ENCODE peak calls at places on chromosomes 2 and 18, in ten cellular contexts. E, Y, V, M, D, Z, X, T, A and Q are unnamed samples.
A peak's percentile ranks its signal among the peaks of the same experiment; 100 is the strongest.

GRCh38 chr2:25558262-25558661 is 115.1 kb downstream of the DTNB start:
- DNase-seq in Y (no peak), A (no peak), X (peak; percentile 91), E (no peak), Z (no peak), D (no peak), V (no peak), M (no peak), T (no peak), Q (peak; percentile 7)

GRCh38 chr2:198304859-198305258 is 500.5 kb downstream of the PLCL1 start:
- DNase-seq in E (no peak), D (no peak), Z (no peak), X (no peak), V (no peak), Y (no peak), M (no peak), A (no peak), T (no peak), Q (no peak)

GRCh38 chr2:201999289-201999688 is 34.4 kb upstream of the FZD7 start:
- DNase-seq in Z (no peak), A (no peak), T (no peak), Y (no peak), E (no peak), X (no peak), V (no peak), D (no peak), M (no peak), Q (no peak)

GRCh38 chr2:236250909-236251579 is 13.2 kb downstream of the ASB18 start:
- DNase-seq in E (no peak), Z (no peak), V (no peak), T (no peak), D (no peak), A (no peak), Y (no peak), M (no peak), X (no peak), Q (no peak)

GRCh38 chr2:18401471-18401870 is 159.0 kb downstream of the RDH14 start:
- DNase-seq in T (no peak), Y (no peak), A (no peak), E (no peak), V (no peak), Z (no peak), X (no peak), M (no peak), D (no peak), Q (no peak)

GRCh38 chr2:229348135-229348534 is 77.0 kb upstream of the PID1 start:
- DNase-seq in Z (no peak), V (no peak), T (no peak), X (no peak), E (no peak), D (no peak), A (no peak), M (no peak), Y (no peak), Q (no peak)

GRCh38 chr2:1367584-1367983 is 45.7 kb upstream of the TPO start:
- DNase-seq in V (no peak), A (no peak), E (no peak), T (no peak), D (no peak), Z (no peak), X (no peak), Y (no peak), M (no peak), Q (no peak)

GRCh38 chr2:204950695-204951094 is 405.4 kb downstream of the PARD3B start:
- DNase-seq in A (no peak), M (no peak), D (no peak), E (no peak), V (no peak), Z (no peak), T (no peak), X (no peak), Y (no peak), Q (no peak)

GRCh38 chr18:77131100-77131651 is 1.4 kb downstream of the MBP start:
- DNase-seq in D (no peak), V (peak; percentile 64), X (peak; percentile 86), Z (no peak), M (no peak), T (peak; percentile 64), A (peak; percentile 56), Y (no peak), E (no peak), Q (peak; percentile 70)

GRCh38 chr18:77131652-77132368 is 773 bp downstream of the MBP start:
- DNase-seq in D (no peak), X (peak; percentile 81), E (no peak), T (peak; percentile 56), Z (no peak), Y (peak; percentile 65), V (peak; percentile 85), A (peak; percentile 79), M (no peak), Q (peak; percentile 73)

GRCh38 chr18:77133051-77133919 is 702 bp upstream of the MBP start:
- DNase-seq in Z (no peak), X (peak; percentile 87), Y (peak; percentile 75), T (peak; percentile 51), D (no peak), E (no peak), A (peak; percentile 70), M (no peak), V (peak; percentile 84), Q (no peak)

GRCh38 chr18:77133920-77134496 is 1.4 kb upstream of the MBP start:
- DNase-seq in A (no peak), Z (peak; percentile 75), X (peak; percentile 88), T (peak; percentile 84), M (no peak), E (no peak), Y (no peak), D (no peak), V (peak; percentile 83), Q (peak; percentile 67)

GRCh38 chr18:77132369-77133050 is at the start of gene MBP:
- DNase-seq in Z (peak; percentile 64), X (peak; percentile 71), M (no peak), Y (peak; percentile 93), A (peak; percentile 77), D (peak; percentile 11), T (peak; percentile 67), E (no peak), V (peak; percentile 82), Q (peak; percentile 67)
- TF ChIP-seq POLR2A in Z (peak; percentile 87), X (no peak), M (no peak), Y (no peak), A (peak; percentile 41), D (peak; percentile 65), T (peak; percentile 58), E (peak; percentile 66), V (no peak), Q (peak; percentile 49)

DNA sequence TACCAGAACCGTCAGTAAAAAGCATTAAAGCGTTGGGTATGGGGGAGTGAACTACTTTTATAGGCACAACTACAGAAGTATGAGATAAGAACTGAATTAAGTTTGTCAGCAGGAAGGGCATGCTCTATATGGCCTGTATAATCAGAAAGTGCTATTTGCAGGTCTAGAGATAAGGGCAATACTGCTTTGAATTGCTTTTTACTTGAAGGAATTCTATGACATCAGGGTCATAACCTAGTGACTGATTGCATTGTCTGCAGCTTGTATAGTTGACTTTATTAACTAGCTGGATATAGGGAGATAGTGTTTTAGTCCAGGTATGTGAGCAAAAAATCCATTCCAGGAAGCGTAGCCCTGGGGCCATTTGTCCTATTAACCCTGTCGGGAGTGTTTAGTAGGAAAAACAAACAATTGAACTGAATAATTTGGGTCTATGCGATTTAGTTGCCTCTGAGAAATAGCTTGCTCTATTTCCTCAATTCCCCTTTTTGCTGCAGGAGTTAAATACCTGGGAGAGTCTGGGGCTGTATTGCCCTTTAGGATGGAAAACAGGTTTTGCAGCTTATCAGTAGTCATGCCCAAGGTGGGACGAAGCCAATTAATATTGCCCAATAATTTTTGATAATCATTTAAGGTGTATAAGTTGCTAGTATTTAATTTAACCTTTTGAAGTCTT is 30.0 kb downstream of the HTR2B start:
- DNase-seq in T (no peak), D (no peak), V (no peak), Y (no peak), Z (no peak), M (no peak), X (no peak), E (no peak), A (no peak), Q (no peak)
- TF ChIP-seq POLR2A in T (no peak), D (no peak), V (no peak), Y (no peak), Z (no peak), M (no peak), X (no peak), E (no peak), A (no peak), Q (no peak)

DNA sequence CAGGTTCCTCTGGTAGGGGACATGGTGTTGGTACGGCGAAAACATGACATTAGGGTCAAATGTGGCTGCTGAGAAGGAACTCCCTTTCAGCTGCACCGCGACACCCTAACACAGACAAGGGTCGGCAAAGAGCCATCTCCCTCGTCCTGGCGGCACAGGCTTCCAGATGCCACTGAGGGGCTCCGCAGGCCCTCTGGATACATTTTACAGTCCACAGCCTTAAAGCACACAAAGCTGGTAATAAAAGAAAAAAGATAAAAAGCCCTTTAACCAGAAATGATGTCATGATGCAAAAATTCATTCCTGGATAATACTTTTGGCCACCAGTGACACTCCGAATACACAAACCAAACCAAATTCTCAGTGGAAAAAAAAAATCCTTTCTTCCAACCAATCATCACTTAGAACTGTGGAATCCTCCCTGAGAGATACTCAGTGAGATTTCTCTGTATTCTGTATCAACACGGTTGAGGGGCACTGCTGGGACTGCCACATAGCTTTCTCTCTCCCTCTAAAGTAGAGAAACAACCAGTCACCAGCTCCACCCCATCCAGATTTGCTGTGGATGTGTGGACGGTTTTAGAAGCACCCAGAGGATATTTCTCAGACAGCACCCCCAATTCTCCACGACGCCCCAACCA is 174.8 kb downstream of the HDAC4 start:
- DNase-seq in Z (no peak), V (peak; percentile 74), T (peak; percentile 54), D (no peak), M (no peak), A (peak; percentile 67), Y (peak; percentile 21), E (no peak), X (no peak), Q (no peak)
- TF ChIP-seq POLR2A in Z (no peak), V (no peak), T (no peak), D (no peak), M (no peak), A (no peak), Y (no peak), E (no peak), X (no peak), Q (no peak)

GRCh38 chr2:61590214-61590613 is 52.1 kb upstream of the XPO1 start:
- DNase-seq in V (no peak), T (no peak), M (no peak), D (no peak), A (no peak), E (no peak), X (no peak), Z (no peak), Y (no peak), Q (no peak)

GRCh38 chr2:61582191-61582590 is 44.0 kb upstream of the XPO1 start:
- DNase-seq in D (no peak), M (no peak), T (no peak), X (no peak), A (no peak), E (no peak), Z (no peak), Y (no peak), V (no peak), Q (no peak)

GRCh38 chr2:61588566-61588965 is 50.4 kb upstream of the XPO1 start:
- DNase-seq in A (no peak), V (no peak), X (no peak), T (no peak), M (no peak), Y (no peak), D (no peak), Z (no peak), E (no peak), Q (no peak)

GRCh38 chr2:61585383-61585782 is 47.2 kb upstream of the XPO1 start:
- DNase-seq in A (no peak), T (no peak), Y (no peak), X (no peak), D (no peak), Z (no peak), V (no peak), E (no peak), M (no peak), Q (no peak)
- TF ChIP-seq POLR2A in A (no peak), T (no peak), Y (no peak), X (no peak), D (no peak), Z (no peak), V (no peak), E (no peak), M (no peak), Q (no peak)